ENCODE peak calls at places on chromosomes 13 and 19, in five cellular contexts. One of them, this sample, is unnamed.
A peak's percentile ranks its signal among the peaks of the same experiment; 100 is the strongest.

GRCh38 chr13:58597552-58597951 is 966.0 kb downstream of the PCDH17 start:
- DNase-seq in A549: no peak
- DNase-seq in Peyer's patch: no peak
- DNase-seq in lower leg skin: no peak
- DNase-seq in breast epithelium: no peak
- DNase-seq in this sample: no peak

GRCh38 chr13:39766464-39767167 is 111.2 kb downstream of the COG6 start:
- DNase-seq in A549: no peak
- DNase-seq in Peyer's patch: no peak
- DNase-seq in lower leg skin: no peak
- DNase-seq in breast epithelium: no peak
- DNase-seq in this sample: no peak

GRCh38 chr13:113916330-113916815 is 52.5 kb upstream of the GAS6 start:
- DNase-seq in A549: no peak
- DNase-seq in Peyer's patch: no peak
- DNase-seq in lower leg skin: peak; percentile 48
- DNase-seq in breast epithelium: peak; percentile 16
- DNase-seq in this sample: no peak

GRCh38 chr13:94706854-94707399 is 5.4 kb downstream of the SOX21 start:
- DNase-seq in A549: no peak
- DNase-seq in Peyer's patch: no peak
- DNase-seq in lower leg skin: no peak
- DNase-seq in breast epithelium: no peak
- DNase-seq in this sample: no peak

GRCh38 chr13:50393641-50394040 is 378.4 kb downstream of the KCNRG start:
- DNase-seq in A549: no peak
- DNase-seq in Peyer's patch: no peak
- DNase-seq in lower leg skin: no peak
- DNase-seq in breast epithelium: no peak
- DNase-seq in this sample: no peak

GRCh38 chr19:38849746-38850230 is at the start of gene HNRNPL:
- DNase-seq in A549: no peak
- DNase-seq in Peyer's patch: no peak
- DNase-seq in lower leg skin: no peak
- DNase-seq in breast epithelium: no peak
- DNase-seq in this sample: no peak

GRCh38 chr19:33488826-33489225 is 32.8 kb downstream of the PEPD start:
- DNase-seq in A549: no peak
- DNase-seq in Peyer's patch: no peak
- DNase-seq in lower leg skin: no peak
- DNase-seq in breast epithelium: no peak
- DNase-seq in this sample: no peak

GRCh38 chr13:23688336-23688735 is 118.1 kb downstream of the TNFRSF19 start:
- DNase-seq in A549: no peak
- DNase-seq in Peyer's patch: no peak
- DNase-seq in lower leg skin: no peak
- DNase-seq in breast epithelium: no peak
- DNase-seq in this sample: no peak

GRCh38 chr13:86882835-86883234 is 788.3 kb upstream of the SLITRK5 start:
- DNase-seq in A549: no peak
- DNase-seq in Peyer's patch: no peak
- DNase-seq in lower leg skin: no peak
- DNase-seq in breast epithelium: no peak
- DNase-seq in this sample: no peak

GRCh38 chr13:112767506-112768471 is 78.0 kb downstream of the ATP11A start:
- DNase-seq in A549: no peak
- DNase-seq in Peyer's patch: peak; percentile 51
- DNase-seq in lower leg skin: peak; percentile 38
- DNase-seq in breast epithelium: no peak
- DNase-seq in this sample: no peak

GRCh38 chr19:22545751-22546150 is 88.4 kb upstream of the ZNF492 start:
- DNase-seq in A549: peak; percentile 15
- DNase-seq in Peyer's patch: no peak
- DNase-seq in lower leg skin: no peak
- DNase-seq in breast epithelium: peak; percentile 68
- DNase-seq in this sample: peak; percentile 86

GRCh38 chr19:49875801-49876421 is 1.2 kb downstream of the AKT1S1 start:
- DNase-seq in A549: peak; percentile 79
- DNase-seq in Peyer's patch: peak; percentile 51
- DNase-seq in lower leg skin: peak; percentile 68
- DNase-seq in breast epithelium: no peak
- DNase-seq in this sample: peak; percentile 71

GRCh38 chr13:25097426-25097825 is 1.5 kb downstream of the PABPC3 start:
- DNase-seq in A549: no peak
- DNase-seq in Peyer's patch: no peak
- DNase-seq in lower leg skin: no peak
- DNase-seq in breast epithelium: no peak
- DNase-seq in this sample: no peak

GRCh38 chr19:38394488-38394887 is 6.0 kb downstream of the SPRED3 start:
- DNase-seq in A549: no peak
- DNase-seq in Peyer's patch: no peak
- DNase-seq in lower leg skin: no peak
- DNase-seq in breast epithelium: no peak
- DNase-seq in this sample: no peak

GRCh38 chr13:75357576-75358295 is 124.2 kb downstream of the TBC1D4 start:
- DNase-seq in A549: peak; percentile 47
- DNase-seq in Peyer's patch: no peak
- DNase-seq in lower leg skin: no peak
- DNase-seq in breast epithelium: no peak
- DNase-seq in this sample: peak; percentile 49

DNA sequence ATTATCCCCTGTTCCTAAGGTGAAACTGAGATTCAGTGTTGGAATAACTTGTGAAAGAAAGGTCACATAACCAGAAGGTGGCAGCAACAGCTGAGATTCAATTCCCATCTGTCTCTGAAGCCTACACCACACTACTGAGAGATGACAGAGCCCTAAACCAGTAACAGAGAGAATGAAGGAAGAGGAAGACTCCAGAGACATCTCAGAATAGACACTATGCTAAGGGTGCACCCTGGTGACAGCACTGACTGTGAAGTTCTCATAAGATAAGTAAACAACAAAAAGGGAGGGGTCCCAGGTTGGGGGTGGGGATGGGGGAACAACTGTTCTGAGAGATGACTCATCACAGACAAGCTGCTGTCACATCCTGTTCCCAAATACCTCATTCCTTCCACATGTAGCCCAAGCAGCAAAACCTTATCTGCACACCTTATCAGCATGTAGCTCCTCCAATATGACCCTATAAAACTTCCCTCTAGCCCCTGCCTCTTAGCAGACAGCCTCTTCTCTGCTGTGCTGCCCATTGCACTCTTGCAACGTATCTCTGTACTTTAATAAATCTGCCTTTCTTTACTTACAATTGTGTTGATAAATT is 46.5 kb downstream of the UTP14C start:
- DNase-seq in A549: no peak
- DNase-seq in Peyer's patch: no peak
- DNase-seq in lower leg skin: no peak
- DNase-seq in breast epithelium: no peak
- DNase-seq in this sample: no peak
- TF ChIP-seq CTCF in A549: no peak
- TF ChIP-seq CTCF in Peyer's patch: peak; percentile 22
- TF ChIP-seq CTCF in lower leg skin: no peak
- TF ChIP-seq CTCF in breast epithelium: no peak
- TF ChIP-seq CTCF in this sample: no peak

GRCh38 chr19:17605761-17606745 is 50.6 kb downstream of the COLGALT1 start:
- DNase-seq in A549: peak; percentile 72
- DNase-seq in Peyer's patch: peak; percentile 82
- DNase-seq in lower leg skin: peak; percentile 56
- DNase-seq in breast epithelium: peak; percentile 52
- DNase-seq in this sample: peak; percentile 87
- TF ChIP-seq POLR2A in A549: peak; percentile 78
- TF ChIP-seq POLR2A in Peyer's patch: no peak
- TF ChIP-seq POLR2A in lower leg skin: no peak
- TF ChIP-seq POLR2A in breast epithelium: no peak
- TF ChIP-seq POLR2A in this sample: no peak

DNA sequence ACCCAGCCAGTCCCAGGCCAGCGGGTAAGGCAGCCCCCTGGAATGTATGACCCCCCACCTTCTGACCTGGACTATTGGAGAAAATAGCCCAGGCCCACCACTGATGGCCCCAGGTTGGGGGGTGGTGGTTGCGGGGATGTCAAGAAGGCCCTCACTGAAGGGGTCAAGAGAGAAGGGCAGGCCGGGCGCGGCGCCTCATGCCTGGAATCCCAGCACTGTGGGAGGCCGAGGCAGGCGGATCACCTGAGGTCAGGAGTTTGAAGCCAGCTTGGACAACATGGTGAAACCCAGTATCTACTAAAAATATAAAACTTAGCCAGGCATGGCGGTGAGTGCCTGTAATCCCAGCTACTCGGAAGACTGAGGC is 1.5 kb upstream of the ADAMTSL5 start:
- DNase-seq in A549: no peak
- DNase-seq in Peyer's patch: no peak
- DNase-seq in lower leg skin: no peak
- DNase-seq in breast epithelium: no peak
- DNase-seq in this sample: no peak
- TF ChIP-seq CTCF in A549: no peak
- TF ChIP-seq CTCF in Peyer's patch: no peak
- TF ChIP-seq CTCF in lower leg skin: no peak
- TF ChIP-seq CTCF in breast epithelium: no peak
- TF ChIP-seq CTCF in this sample: no peak

GRCh38 chr13:107866666-107867623 is 348.4 kb downstream of the LIG4 start:
- DNase-seq in A549: no peak
- DNase-seq in Peyer's patch: no peak
- DNase-seq in lower leg skin: no peak
- DNase-seq in breast epithelium: no peak
- DNase-seq in this sample: peak; percentile 60
- TF ChIP-seq POLR2A in A549: no peak
- TF ChIP-seq POLR2A in Peyer's patch: no peak
- TF ChIP-seq POLR2A in lower leg skin: no peak
- TF ChIP-seq POLR2A in breast epithelium: no peak
- TF ChIP-seq POLR2A in this sample: no peak

DNA sequence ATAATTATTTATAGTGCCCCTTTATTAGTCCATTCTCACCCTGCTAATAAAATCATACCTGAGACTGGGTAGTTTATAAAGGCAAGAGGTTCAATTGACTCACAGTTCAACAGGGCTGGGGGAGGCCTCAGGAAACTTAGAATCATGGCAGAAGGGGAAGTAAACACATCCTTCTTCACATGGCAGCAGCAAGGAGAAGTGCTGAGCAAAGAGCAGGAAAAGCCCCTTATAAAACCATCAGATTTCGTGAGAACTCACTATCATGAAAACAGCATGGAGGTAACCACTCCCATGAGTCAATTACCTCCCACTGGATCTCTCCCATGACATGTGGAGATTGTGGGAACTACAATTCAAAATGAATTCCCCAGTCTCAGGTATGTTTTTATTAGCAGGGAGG is 89.9 kb upstream of the STARD13 start:
- DNase-seq in A549: no peak
- DNase-seq in Peyer's patch: no peak
- DNase-seq in lower leg skin: no peak
- DNase-seq in breast epithelium: no peak
- DNase-seq in this sample: no peak
- TF ChIP-seq CTCF in A549: no peak
- TF ChIP-seq CTCF in Peyer's patch: no peak
- TF ChIP-seq CTCF in lower leg skin: no peak
- TF ChIP-seq CTCF in breast epithelium: no peak
- TF ChIP-seq CTCF in this sample: no peak

GRCh38 chr19:14368011-14368513 is 13.2 kb upstream of the ADGRE5 start:
- DNase-seq in A549: no peak
- DNase-seq in Peyer's patch: no peak
- DNase-seq in lower leg skin: no peak
- DNase-seq in breast epithelium: no peak
- DNase-seq in this sample: no peak

GRCh38 chr19:14367016-14367415 is 14.2 kb upstream of the ADGRE5 start:
- DNase-seq in A549: no peak
- DNase-seq in Peyer's patch: no peak
- DNase-seq in lower leg skin: no peak
- DNase-seq in breast epithelium: no peak
- DNase-seq in this sample: no peak

GRCh38 chr19:14369399-14370168 is 11.7 kb upstream of the ADGRE5 start:
- DNase-seq in A549: no peak
- DNase-seq in Peyer's patch: peak; percentile 64
- DNase-seq in lower leg skin: no peak
- DNase-seq in breast epithelium: peak; percentile 34
- DNase-seq in this sample: no peak

GRCh38 chr19:14363203-14364097 is 17.8 kb upstream of the ADGRE5 start:
- DNase-seq in A549: peak; percentile 52
- DNase-seq in Peyer's patch: peak; percentile 76
- DNase-seq in lower leg skin: no peak
- DNase-seq in breast epithelium: peak; percentile 41
- DNase-seq in this sample: peak; percentile 93

GRCh38 chr19:14366529-14366928 is 14.7 kb upstream of the ADGRE5 start:
- DNase-seq in A549: no peak
- DNase-seq in Peyer's patch: peak; percentile 94
- DNase-seq in lower leg skin: peak; percentile 63
- DNase-seq in breast epithelium: peak; percentile 61
- DNase-seq in this sample: peak; percentile 48
- TF ChIP-seq POLR2A in A549: no peak
- TF ChIP-seq POLR2A in Peyer's patch: no peak
- TF ChIP-seq POLR2A in lower leg skin: no peak
- TF ChIP-seq POLR2A in breast epithelium: no peak
- TF ChIP-seq POLR2A in this sample: no peak

GRCh38 chr13:30863796-30864195 is 42.3 kb upstream of the MEDAG start:
- DNase-seq in A549: no peak
- DNase-seq in Peyer's patch: no peak
- DNase-seq in lower leg skin: no peak
- DNase-seq in breast epithelium: no peak
- DNase-seq in this sample: no peak

GRCh38 chr13:30861163-30861562 is 44.9 kb upstream of the MEDAG start:
- DNase-seq in A549: no peak
- DNase-seq in Peyer's patch: no peak
- DNase-seq in lower leg skin: no peak
- DNase-seq in breast epithelium: no peak
- DNase-seq in this sample: no peak

GRCh38 chr13:30863231-30863630 is 42.8 kb upstream of the MEDAG start:
- DNase-seq in A549: no peak
- DNase-seq in Peyer's patch: no peak
- DNase-seq in lower leg skin: no peak
- DNase-seq in breast epithelium: no peak
- DNase-seq in this sample: no peak

GRCh38 chr13:30861836-30862467 is 44.1 kb upstream of the MEDAG start:
- DNase-seq in A549: no peak
- DNase-seq in Peyer's patch: no peak
- DNase-seq in lower leg skin: no peak
- DNase-seq in breast epithelium: no peak
- DNase-seq in this sample: no peak

GRCh38 chr13:30862707-30863106 is 43.4 kb upstream of the MEDAG start:
- DNase-seq in A549: no peak
- DNase-seq in Peyer's patch: no peak
- DNase-seq in lower leg skin: no peak
- DNase-seq in breast epithelium: peak; percentile 51
- DNase-seq in this sample: peak; percentile 76
- TF ChIP-seq CTCF in A549: no peak
- TF ChIP-seq CTCF in Peyer's patch: no peak
- TF ChIP-seq CTCF in lower leg skin: no peak
- TF ChIP-seq CTCF in breast epithelium: no peak
- TF ChIP-seq CTCF in this sample: no peak

This sample was measured in testis.